ENCODE peak calls at places on chromosome 4, in four cellular contexts. One of them, this sample, is unnamed.

GRCh38 chr4:173522160-173522873 is 7.7 kb downstream of the HAND2 start:
- DNase-seq in mammary epithelial cell: no peak
- DNase-seq in vagina: peak; percentile 81
- DNase-seq in AG09309: peak; percentile 54
- DNase-seq in this sample: peak; percentile 89

GRCh38 chr4:159103406-159104131 is 690 bp downstream of the RAPGEF2 start:
- DNase-seq in AG09309: no peak
- DNase-seq in vagina: no peak
- DNase-seq in mammary epithelial cell: peak; percentile 55
- DNase-seq in this sample: peak; percentile 29

GRCh38 chr4:138858419-138858818 is 157.2 kb upstream of the NOCT start:
- DNase-seq in AG09309: no peak
- DNase-seq in mammary epithelial cell: no peak
- DNase-seq in vagina: no peak
- DNase-seq in this sample: no peak

GRCh38 chr4:171746418-171746817 is 66.8 kb upstream of the GALNTL6 start:
- DNase-seq in mammary epithelial cell: no peak
- DNase-seq in AG09309: no peak
- DNase-seq in vagina: no peak
- DNase-seq in this sample: no peak

GRCh38 chr4:5114911-5115310 is 63.6 kb downstream of the STK32B start:
- DNase-seq in AG09309: no peak
- DNase-seq in mammary epithelial cell: no peak
- DNase-seq in vagina: no peak
- DNase-seq in this sample: peak; percentile 66

GRCh38 chr4:99808260-99808857 is 8.3 kb upstream of the DAPP1 start:
- DNase-seq in vagina: no peak
- DNase-seq in AG09309: no peak
- DNase-seq in mammary epithelial cell: peak; percentile 58
- DNase-seq in this sample: peak; percentile 6

GRCh38 chr4:144355809-144356757 is 215.6 kb upstream of the GYPA start:
- DNase-seq in AG09309: peak; percentile 61
- DNase-seq in vagina: no peak
- DNase-seq in mammary epithelial cell: peak; percentile 86
- DNase-seq in this sample: peak; percentile 78

GRCh38 chr4:144748814-144749555 is 103.0 kb downstream of the HHIP start:
- DNase-seq in AG09309: no peak
- DNase-seq in mammary epithelial cell: no peak
- DNase-seq in vagina: no peak
- DNase-seq in this sample: no peak

GRCh38 chr4:121789960-121790829 is 10.9 kb upstream of the EXOSC9 start:
- DNase-seq in AG09309: peak; percentile 62
- DNase-seq in vagina: no peak
- DNase-seq in mammary epithelial cell: peak; percentile 58
- DNase-seq in this sample: peak; percentile 77

GRCh38 chr4:7642764-7643495 is 208.2 kb upstream of the PSAPL1 start:
- DNase-seq in vagina: no peak
- DNase-seq in mammary epithelial cell: no peak
- DNase-seq in AG09309: no peak
- DNase-seq in this sample: no peak

GRCh38 chr4:142558851-142559250 is 287.2 kb downstream of the INPP4B start:
- DNase-seq in vagina: no peak
- DNase-seq in AG09309: no peak
- DNase-seq in mammary epithelial cell: no peak
- DNase-seq in this sample: peak; percentile 81

GRCh38 chr4:8240211-8241041 is 29.1 kb upstream of the HTRA3 start:
- DNase-seq in vagina: no peak
- DNase-seq in AG09309: no peak
- DNase-seq in mammary epithelial cell: no peak
- DNase-seq in this sample: no peak

GRCh38 chr4:182286035-182286434 is 42.8 kb downstream of the TENM3 start:
- DNase-seq in vagina: no peak
- DNase-seq in mammary epithelial cell: peak; percentile 41
- DNase-seq in AG09309: peak; percentile 8
- DNase-seq in this sample: peak; percentile 61

GRCh38 chr4:84753318-84753972 is 170.5 kb downstream of the CDS1 start:
- DNase-seq in vagina: no peak
- DNase-seq in mammary epithelial cell: no peak
- DNase-seq in AG09309: no peak
- DNase-seq in this sample: no peak

GRCh38 chr4:88908521-88908920 is 148.5 kb downstream of the FAM13A start:
- DNase-seq in AG09309: no peak
- DNase-seq in vagina: no peak
- DNase-seq in mammary epithelial cell: no peak
- DNase-seq in this sample: no peak

GRCh38 chr4:16001484-16001858 is 38.5 kb upstream of the FGFBP2 start:
- DNase-seq in vagina: no peak
- DNase-seq in mammary epithelial cell: peak; percentile 56
- DNase-seq in AG09309: peak; percentile 31
- DNase-seq in this sample: peak; percentile 64

GRCh38 chr4:84238247-84239090 is 260.6 kb downstream of the NKX6-1 start:
- DNase-seq in AG09309: peak; percentile 45
- DNase-seq in mammary epithelial cell: peak; percentile 26
- DNase-seq in vagina: no peak
- DNase-seq in this sample: peak; percentile 79

GRCh38 chr4:4481394-4482000 is 60.4 kb downstream of the STX18 start:
- DNase-seq in vagina: no peak
- DNase-seq in AG09309: no peak
- DNase-seq in mammary epithelial cell: no peak
- DNase-seq in this sample: no peak

GRCh38 chr4:85113706-85114105 is 147.2 kb upstream of the WDFY3 start:
- DNase-seq in AG09309: no peak
- DNase-seq in vagina: no peak
- DNase-seq in mammary epithelial cell: no peak
- DNase-seq in this sample: peak; percentile 0

GRCh38 chr4:188332265-188332664 is 193.0 kb downstream of the TRIML1 start:
- DNase-seq in vagina: no peak
- DNase-seq in AG09309: no peak
- DNase-seq in mammary epithelial cell: no peak
- DNase-seq in this sample: no peak

GRCh38 chr4:186104895-186105720 is 604 bp downstream of the FAM149A start:
- DNase-seq in vagina: no peak
- DNase-seq in mammary epithelial cell: no peak
- DNase-seq in AG09309: no peak
- DNase-seq in this sample: no peak

GRCh38 chr4:107740381-107740780 is 20.3 kb upstream of the PAPSS1 start:
- DNase-seq in vagina: no peak
- DNase-seq in mammary epithelial cell: no peak
- DNase-seq in AG09309: no peak
- DNase-seq in this sample: peak; percentile 9

This sample was measured in AG10803.